ENCODE peak calls at places on chromosomes 12 and 14, in seven cellular contexts. J is cardiac muscle cell, N is LNCaP clone FGC, G is adrenal gland, Q is ascending aorta, A is neural progenitor cell, V is right lobe of liver. X is an unnamed sample.

GRCh38 chr14:50116986-50117385 is 614 bp upstream of the VCPKMT start:
- DNase-seq in J (no peak), N (peak), G (no peak), Q (no peak), A (no peak), V (no peak), X (no peak)

GRCh38 chr12:53034459-53034858 is 15.4 kb upstream of the TNS2 start:
- DNase-seq in J (no peak), N (no peak), G (no peak), Q (no peak), A (no peak), V (no peak), X (no peak)

GRCh38 chr12:90574676-90575075 is 380.3 kb downstream of the CCER1 start:
- DNase-seq in J (no peak), N (peak), G (no peak), Q (no peak), A (no peak), V (no peak), X (no peak)

GRCh38 chr12:121214855-121215745 is 5.2 kb downstream of the P2RX4 start:
- DNase-seq in J (no peak), N (peak), G (peak), Q (no peak), A (no peak), V (no peak), X (no peak)

GRCh38 chr14:56271988-56272387 is 153.8 kb downstream of the PELI2 start:
- DNase-seq in J (no peak), N (no peak), G (no peak), Q (no peak), A (no peak), V (no peak), X (no peak)

GRCh38 chr12:113065126-113066007 is 8.8 kb downstream of the DTX1 start:
- DNase-seq in J (peak), N (no peak), G (no peak), Q (no peak), A (peak), V (no peak), X (no peak)

GRCh38 chr12:63064080-63064479 is 86.9 kb downstream of the AVPR1A start:
- DNase-seq in J (no peak), N (no peak), G (no peak), Q (no peak), A (no peak), V (no peak), X (no peak)

GRCh38 chr12:132397934-132398385 is 68.6 kb upstream of the GALNT9 start:
- DNase-seq in J (no peak), N (no peak), G (no peak), Q (no peak), A (no peak), V (no peak), X (no peak)

GRCh38 chr14:68538641-68539040 is 254.2 kb downstream of the ZFP36L1 start:
- DNase-seq in J (no peak), N (no peak), G (no peak), Q (no peak), A (peak), V (no peak), X (no peak)

GRCh38 chr12:119843100-119843499 is 34.0 kb downstream of the CIT start:
- DNase-seq in J (peak), N (peak), G (no peak), Q (no peak), A (no peak), V (no peak), X (no peak)

GRCh38 chr12:46372131-46372851 is at the start of gene SLC38A2:
- DNase-seq in J (peak), N (no peak), G (peak), Q (peak), A (peak), V (peak), X (peak)

GRCh38 chr14:21867541-21867940 is 193.9 kb upstream of the OR4E1 start:
- DNase-seq in J (no peak), N (no peak), G (no peak), Q (no peak), A (no peak), V (no peak), X (no peak)

GRCh38 chr14:91019673-91020072 is 40.8 kb downstream of the RPS6KA5 start:
- DNase-seq in J (no peak), N (no peak), G (no peak), Q (no peak), A (no peak), V (no peak), X (no peak)

GRCh38 chr12:6263931-6264330 is 46.6 kb upstream of the PLEKHG6 start:
- DNase-seq in J (peak), N (no peak), G (peak), Q (no peak), A (no peak), V (peak), X (no peak)

GRCh38 chr12:110856517-110856916 is 9.7 kb downstream of the CCDC63 start:
- DNase-seq in J (no peak), N (peak), G (no peak), Q (no peak), A (no peak), V (no peak), X (no peak)

GRCh38 chr12:13179159-13180074 is 17.1 kb upstream of the EMP1 start:
- DNase-seq in J (peak), N (no peak), G (no peak), Q (no peak), A (peak), V (no peak), X (peak)

GRCh38 chr12:56636675-56637540 is 6.8 kb upstream of the BAZ2A start:
- DNase-seq in J (peak), N (peak), G (peak), Q (peak), A (peak), V (peak), X (peak)

GRCh38 chr12:117853600-117853999 is 115.2 kb downstream of the KSR2 start:
- DNase-seq in J (no peak), N (no peak), G (no peak), Q (no peak), A (no peak), V (no peak), X (no peak)

GRCh38 chr12:1796515-1797010 is 23.8 kb upstream of the LRTM2 start:
- DNase-seq in J (no peak), N (no peak), G (peak), Q (peak), A (no peak), V (peak), X (no peak)

GRCh38 chr12:68532887-68533248 is 77.8 kb upstream of the RAP1B start:
- DNase-seq in J (no peak), N (no peak), G (no peak), Q (no peak), A (no peak), V (no peak), X (no peak)

GRCh38 chr12:17296882-17297281 is 690.9 kb upstream of the LMO3 start:
- DNase-seq in J (no peak), N (no peak), G (no peak), Q (no peak), A (no peak), V (no peak), X (no peak)

GRCh38 chr14:57812000-57812399 is 53.9 kb downstream of the SLC35F4 start:
- DNase-seq in J (no peak), N (no peak), G (no peak), Q (no peak), A (no peak), V (no peak), X (no peak)

GRCh38 chr12:69026341-69026740 is 93.4 kb upstream of the CPM start:
- DNase-seq in J (no peak), N (no peak), G (no peak), Q (no peak), A (no peak), V (no peak), X (no peak)

GRCh38 chr14:104515059-104515810 is 64.3 kb upstream of the C14orf180 start:
- DNase-seq in J (no peak), N (no peak), G (no peak), Q (peak), A (no peak), V (no peak), X (no peak)

GRCh38 chr14:73188501-73188903 is 48.8 kb upstream of the PAPLN start:
- DNase-seq in J (no peak), N (no peak), G (peak), Q (no peak), A (no peak), V (no peak), X (no peak)

GRCh38 chr14:74891870-74892269 is 10.2 kb downstream of the DLST start:
- DNase-seq in J (no peak), N (no peak), G (no peak), Q (no peak), A (no peak), V (no peak), X (no peak)

GRCh38 chr14:96011609-96012008 is 27.6 kb upstream of the C14orf132 start:
- DNase-seq in J (no peak), N (no peak), G (no peak), Q (no peak), A (no peak), V (no peak), X (no peak)

GRCh38 chr12:53782093-53782703 is 30.4 kb upstream of the CISTR start:
- DNase-seq in J (no peak), N (no peak), G (no peak), Q (no peak), A (no peak), V (no peak), X (no peak)

GRCh38 chr12:65673732-65674131 is 150.6 kb upstream of the HMGA2 start:
- DNase-seq in J (no peak), N (no peak), G (no peak), Q (no peak), A (no peak), V (no peak), X (no peak)

GRCh38 chr12:18752280-18752920 is 14.5 kb downstream of the CAPZA3 start:
- DNase-seq in J (no peak), N (no peak), G (peak), Q (no peak), A (peak), V (no peak), X (no peak)

GRCh38 chr12:87796961-87797516 is 232.2 kb downstream of the C12orf50 start:
- DNase-seq in J (no peak), N (no peak), G (no peak), Q (no peak), A (no peak), V (no peak), X (no peak)

GRCh38 chr12:87795555-87795954 is 233.6 kb downstream of the C12orf50 start:
- DNase-seq in J (no peak), N (no peak), G (no peak), Q (no peak), A (no peak), V (no peak), X (no peak)

GRCh38 chr12:87793134-87793533 is 236.1 kb downstream of the C12orf50 start:
- DNase-seq in J (no peak), N (no peak), G (no peak), Q (no peak), A (no peak), V (no peak), X (no peak)
- H3K4me3 ChIP-seq in J (no peak), N (no peak), G (no peak), Q (no peak), A (no peak), V (no peak), X (no peak)

GRCh38 chr12:106586803-106587684 is 4.2 kb downstream of the RFX4 start:
- DNase-seq in J (peak), N (no peak), G (no peak), Q (no peak), A (peak), V (no peak), X (no peak)
- H3K4me3 ChIP-seq in J (peak), N (no peak), G (no peak), Q (peak), A (peak), V (no peak), X (no peak)

GRCh38 chr12:14471497-14471896 is 96.2 kb downstream of the PLBD1 start:
- DNase-seq in J (no peak), N (no peak), G (no peak), Q (no peak), A (no peak), V (no peak), X (no peak)
- H3K4me3 ChIP-seq in J (no peak), N (no peak), G (no peak), Q (no peak), A (no peak), V (no peak), X (no peak)

GRCh38 chr14:44507183-44507582 is at the start of gene FSCB:
- DNase-seq in J (no peak), N (no peak), G (no peak), Q (no peak), A (no peak), V (no peak), X (no peak)

GRCh38 chr14:44505588-44505987 is 1.5 kb downstream of the FSCB start:
- DNase-seq in J (no peak), N (no peak), G (no peak), Q (no peak), A (no peak), V (no peak), X (no peak)
- H3K4me3 ChIP-seq in J (no peak), N (no peak), G (no peak), Q (no peak), A (no peak), V (no peak), X (no peak)